ENCODE peak calls at places on chromosomes 5 and 9, in four cellular contexts. One of them, this sample, is unnamed.

GRCh38 chr5:179123109-179123426 is 62.9 kb downstream of the ZNF354C start:
- DNase-seq in K562: no peak
- DNase-seq in A673: no peak
- DNase-seq in PC-9: no peak
- DNase-seq in this sample: no peak

GRCh38 chr5:159902444-159903121 is 13.7 kb upstream of the ADRA1B start:
- DNase-seq in K562: no peak
- DNase-seq in A673: no peak
- DNase-seq in PC-9: peak; percentile 54
- DNase-seq in this sample: peak; percentile 65

GRCh38 chr5:117680421-117680820 is 1105.8 kb upstream of the SEMA6A start:
- DNase-seq in K562: no peak
- DNase-seq in A673: no peak
- DNase-seq in PC-9: no peak
- DNase-seq in this sample: no peak

GRCh38 chr9:3434594-3434993 is 91.2 kb downstream of the RFX3 start:
- DNase-seq in K562: no peak
- DNase-seq in A673: no peak
- DNase-seq in PC-9: no peak
- DNase-seq in this sample: no peak

GRCh38 chr9:69046723-69047122 is 11.2 kb downstream of the FXN start:
- DNase-seq in K562: no peak
- DNase-seq in A673: no peak
- DNase-seq in PC-9: no peak
- DNase-seq in this sample: no peak

GRCh38 chr5:67377651-67378050 is 181.1 kb upstream of the CD180 start:
- DNase-seq in K562: no peak
- DNase-seq in A673: no peak
- DNase-seq in PC-9: no peak
- DNase-seq in this sample: no peak

GRCh38 chr5:17333755-17334154 is 116.3 kb downstream of the BASP1 start:
- DNase-seq in K562: no peak
- DNase-seq in A673: no peak
- DNase-seq in PC-9: no peak
- DNase-seq in this sample: no peak

GRCh38 chr5:130136300-130136699 is 232.0 kb downstream of the CHSY3 start:
- DNase-seq in K562: no peak
- DNase-seq in A673: no peak
- DNase-seq in PC-9: no peak
- DNase-seq in this sample: no peak

GRCh38 chr5:83385812-83386211 is 85.7 kb upstream of the VCAN start:
- DNase-seq in K562: no peak
- DNase-seq in A673: no peak
- DNase-seq in PC-9: no peak
- DNase-seq in this sample: no peak

GRCh38 chr9:133372144-133372543 is 3.7 kb downstream of the SURF4 start:
- DNase-seq in K562: no peak
- DNase-seq in A673: no peak
- DNase-seq in PC-9: no peak
- DNase-seq in this sample: no peak

GRCh38 chr9:93091056-93091452 is 5.0 kb upstream of the CARD19 start:
- DNase-seq in K562: no peak
- DNase-seq in A673: no peak
- DNase-seq in PC-9: no peak
- DNase-seq in this sample: no peak

GRCh38 chr5:139635606-139636206 is 12.4 kb upstream of the CXXC5 start:
- DNase-seq in K562: peak; percentile 76
- DNase-seq in A673: peak; percentile 78
- DNase-seq in PC-9: peak; percentile 83
- DNase-seq in this sample: no peak

GRCh38 chr9:22238809-22239684 is 207.6 kb upstream of the DMRTA1 start:
- DNase-seq in K562: no peak
- DNase-seq in A673: no peak
- DNase-seq in PC-9: peak; percentile 66
- DNase-seq in this sample: peak; percentile 37

GRCh38 chr5:124395287-124395686 is 351.2 kb downstream of the ZNF608 start:
- DNase-seq in K562: no peak
- DNase-seq in A673: no peak
- DNase-seq in PC-9: no peak
- DNase-seq in this sample: no peak

GRCh38 chr9:109937841-109938453 is 157.9 kb downstream of the PALM2AKAP2 start:
- DNase-seq in K562: no peak
- DNase-seq in A673: no peak
- DNase-seq in PC-9: no peak
- DNase-seq in this sample: no peak

GRCh38 chr5:151622367-151623097 is 31.4 kb upstream of the FAT2 start:
- DNase-seq in K562: no peak
- DNase-seq in A673: no peak
- DNase-seq in PC-9: no peak
- DNase-seq in this sample: no peak

GRCh38 chr5:140207250-140207954 is 32.4 kb downstream of the CYSTM1 start:
- DNase-seq in K562: no peak
- DNase-seq in A673: no peak
- DNase-seq in PC-9: no peak
- DNase-seq in this sample: no peak

GRCh38 chr9:21591221-21592062 is 109.3 kb upstream of the IFNE start:
- DNase-seq in K562: no peak
- DNase-seq in A673: peak; percentile 55
- DNase-seq in PC-9: peak; percentile 88
- DNase-seq in this sample: peak; percentile 94

GRCh38 chr5:58016329-58016728 is 443.6 kb downstream of the PLK2 start:
- DNase-seq in K562: no peak
- DNase-seq in A673: no peak
- DNase-seq in PC-9: peak; percentile 87
- DNase-seq in this sample: no peak

GRCh38 chr5:143629871-143630658 is 181.9 kb upstream of the HMHB1 start:
- DNase-seq in K562: no peak
- DNase-seq in A673: no peak
- DNase-seq in PC-9: peak; percentile 90
- DNase-seq in this sample: no peak

GRCh38 chr5:36158144-36158543 is 6.2 kb downstream of the SKP2 start:
- DNase-seq in K562: no peak
- DNase-seq in A673: peak; percentile 87
- DNase-seq in PC-9: no peak
- DNase-seq in this sample: no peak

DNA sequence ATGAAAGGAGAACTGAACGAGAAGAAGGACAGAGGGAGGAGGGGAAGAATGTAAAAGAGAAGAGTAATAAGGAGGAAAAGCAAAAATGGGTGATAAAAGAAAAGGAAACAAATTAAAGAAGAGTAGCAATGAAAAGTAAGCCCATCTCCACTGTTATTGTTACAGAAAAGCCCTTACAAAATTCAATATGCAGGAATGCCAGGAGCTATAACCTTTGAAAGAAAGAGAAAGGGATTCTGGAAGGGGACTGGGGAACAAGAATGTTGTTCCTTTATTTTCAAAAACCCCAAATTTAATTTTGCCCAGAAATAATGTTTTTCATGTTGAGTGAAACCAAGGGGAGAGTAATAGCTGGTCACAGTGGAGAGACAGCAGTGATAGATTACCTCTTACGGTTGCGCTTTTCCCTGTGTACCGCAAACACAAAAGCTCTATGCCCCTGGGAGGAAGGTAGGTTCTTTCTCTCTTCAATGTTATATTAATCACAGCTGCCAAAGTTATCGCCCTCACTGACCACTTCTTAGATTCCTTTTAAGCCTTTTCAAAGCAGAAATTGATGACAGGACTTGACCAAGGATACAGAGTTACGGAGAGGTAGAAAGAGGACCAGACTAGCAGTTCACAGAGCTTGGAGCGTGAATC is 86.6 kb downstream of the BRINP1 start:
- DNase-seq in K562: no peak
- DNase-seq in A673: no peak
- DNase-seq in PC-9: no peak
- DNase-seq in this sample: no peak
- TF ChIP-seq EZH2 in K562: no peak
- TF ChIP-seq EZH2 in A673: no peak
- TF ChIP-seq EZH2 in PC-9: no peak
- TF ChIP-seq EZH2 in this sample: no peak

DNA sequence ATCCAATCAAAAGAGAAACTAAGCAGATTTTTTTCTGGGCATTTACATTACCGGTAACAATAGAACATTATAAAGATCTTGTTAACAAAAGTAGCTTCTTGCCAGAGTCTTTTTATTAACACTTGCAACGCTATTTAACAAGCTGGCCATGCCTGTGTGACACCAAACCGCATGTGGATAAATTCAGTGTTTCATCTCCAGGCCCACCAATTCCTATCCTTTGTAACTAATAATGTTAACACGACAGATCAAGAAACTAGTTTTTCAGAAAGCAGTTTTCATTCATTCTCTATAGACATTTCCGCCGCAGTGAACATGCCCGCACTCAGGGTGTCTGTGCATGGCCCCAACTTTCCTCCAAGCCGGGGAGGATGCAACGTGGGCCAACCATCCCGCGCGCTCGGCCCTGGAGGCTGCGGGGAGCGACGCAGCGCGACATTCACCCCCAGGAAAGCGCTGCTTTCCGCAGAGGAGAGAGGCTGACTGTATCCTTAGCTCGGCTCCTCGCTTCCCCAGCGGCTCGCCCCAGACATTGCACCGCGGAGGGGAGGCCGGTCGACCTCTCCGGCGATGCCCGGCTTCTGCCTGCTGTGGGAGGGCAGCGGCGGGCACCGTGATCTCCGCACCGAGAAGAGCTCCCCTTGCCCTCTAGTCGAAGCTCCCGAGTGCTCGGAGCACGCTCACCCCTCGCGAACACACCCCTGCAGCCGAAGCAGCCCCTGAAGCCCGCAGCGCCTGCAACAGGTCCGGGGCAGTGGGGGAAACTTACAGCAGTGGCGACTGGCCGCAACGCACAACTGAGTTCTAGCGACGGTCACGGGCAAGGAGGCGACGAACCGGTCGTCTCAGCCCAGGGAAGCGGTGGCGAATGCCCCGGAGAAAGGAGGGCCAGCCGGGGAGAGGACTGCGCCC is 734 bp downstream of the ENC1 start:
- DNase-seq in K562: no peak
- DNase-seq in A673: peak; percentile 62
- DNase-seq in PC-9: no peak
- DNase-seq in this sample: no peak
- TF ChIP-seq EZH2 in K562: no peak
- TF ChIP-seq EZH2 in A673: no peak
- TF ChIP-seq EZH2 in PC-9: no peak
- TF ChIP-seq EZH2 in this sample: no peak

GRCh38 chr9:97500765-97501176 is 695 bp upstream of the TMOD1 start:
- DNase-seq in K562: no peak
- DNase-seq in A673: no peak
- DNase-seq in PC-9: no peak
- DNase-seq in this sample: no peak
- TF ChIP-seq EZH2 in K562: no peak
- TF ChIP-seq EZH2 in A673: no peak
- TF ChIP-seq EZH2 in PC-9: no peak
- TF ChIP-seq EZH2 in this sample: no peak

GRCh38 chr5:173231381-173231766 is 3.6 kb downstream of the NKX2-5 start:
- DNase-seq in K562: no peak
- DNase-seq in A673: no peak
- DNase-seq in PC-9: no peak
- DNase-seq in this sample: no peak

GRCh38 chr5:173234129-173234793 is 745 bp downstream of the NKX2-5 start:
- DNase-seq in K562: no peak
- DNase-seq in A673: peak; percentile 38
- DNase-seq in PC-9: no peak
- DNase-seq in this sample: no peak

GRCh38 chr5:173233347-173234128 is 1.5 kb downstream of the NKX2-5 start:
- DNase-seq in K562: no peak
- DNase-seq in A673: no peak
- DNase-seq in PC-9: no peak
- DNase-seq in this sample: no peak

GRCh38 chr5:173231996-173232498 is 3.0 kb downstream of the NKX2-5 start:
- DNase-seq in K562: no peak
- DNase-seq in A673: no peak
- DNase-seq in PC-9: no peak
- DNase-seq in this sample: no peak

GRCh38 chr5:173232499-173233346 is 2.3 kb downstream of the NKX2-5 start:
- DNase-seq in K562: no peak
- DNase-seq in A673: no peak
- DNase-seq in PC-9: no peak
- DNase-seq in this sample: no peak
- TF ChIP-seq EZH2 in K562: no peak
- TF ChIP-seq EZH2 in A673: no peak
- TF ChIP-seq EZH2 in PC-9: no peak
- TF ChIP-seq EZH2 in this sample: no peak